ENCODE peak calls at places on chromosomes 3 and 15, in seven cellular contexts. V, M, H, J, N, B and T are unnamed samples.

GRCh38 chr3:187292186-187292585 is 649 bp upstream of the MASP1 start:
- DNase-seq in V (no peak), M (no peak), H (no peak), J (no peak), N (no peak), B (no peak), T (no peak)

GRCh38 chr15:49656734-49657133 is 35.9 kb downstream of the DTWD1 start:
- DNase-seq in V (no peak), M (no peak), H (no peak), J (no peak), N (no peak), B (no peak), T (no peak)

GRCh38 chr3:196902296-196902695 is 34.6 kb downstream of the SENP5 start:
- DNase-seq in V (no peak), M (no peak), H (no peak), J (no peak), N (no peak), B (no peak), T (no peak)

GRCh38 chr3:45227946-45228345 is 1.9 kb upstream of the TMEM158 start:
- DNase-seq in V (no peak), M (no peak), H (no peak), J (no peak), N (no peak), B (no peak), T (no peak)

GRCh38 chr15:90465140-90465929 is 64.4 kb upstream of the CRTC3 start:
- DNase-seq in V (no peak), M (no peak), H (peak; percentile 78), J (no peak), N (peak; percentile 31), B (no peak), T (no peak)

GRCh38 chr3:134768845-134769244 is 26.2 kb upstream of the EPHB1 start:
- DNase-seq in V (no peak), M (no peak), H (no peak), J (no peak), N (no peak), B (no peak), T (no peak)

GRCh38 chr3:81443457-81443782 is 318.0 kb downstream of the GBE1 start:
- DNase-seq in V (no peak), M (no peak), H (no peak), J (no peak), N (no peak), B (no peak), T (no peak)

GRCh38 chr3:129039271-129040038 is 21.1 kb upstream of the GP9 start:
- DNase-seq in V (no peak), M (peak; percentile 78), H (no peak), J (no peak), N (peak; percentile 48), B (no peak), T (no peak)

GRCh38 chr3:122921791-122922651 is 105.5 kb downstream of the SEMA5B start:
- DNase-seq in V (no peak), M (no peak), H (no peak), J (no peak), N (no peak), B (no peak), T (peak; percentile 38)

GRCh38 chr3:183369117-183369516 is 59.3 kb downstream of the MCF2L2 start:
- DNase-seq in V (no peak), M (no peak), H (no peak), J (no peak), N (no peak), B (no peak), T (no peak)

GRCh38 chr15:25171856-25172687 is 217.3 kb downstream of the SNRPN start:
- DNase-seq in V (no peak), M (peak; percentile 7), H (no peak), J (no peak), N (no peak), B (no peak), T (no peak)

GRCh38 chr3:181316481-181316880 is 326.9 kb upstream of the DNAJC19 start:
- DNase-seq in V (no peak), M (no peak), H (peak; percentile 57), J (no peak), N (peak; percentile 17), B (no peak), T (no peak)

GRCh38 chr3:128480717-128481437 is 12.1 kb downstream of the GATA2 start:
- DNase-seq in V (no peak), M (peak; percentile 24), H (no peak), J (no peak), N (no peak), B (no peak), T (no peak)